ENCODE peak calls at places on chromosomes 4 and X, in ten cellular contexts. M is cardiac fibroblast, F is AG10803, H is lower lobe of right lung, B is foreskin fibroblast, G is NB4, D is upper lobe of left lung, P is body of pancreas, N is endodermal cell, Y is AG04450. L is an unnamed sample.

GRCh38 chrX:68292471-68292870 is 140.8 kb downstream of the OPHN1 start:
- DNase-seq in M (peak; percentile 9), F (no peak), H (no peak), B (peak; percentile 29), G (no peak), D (no peak), P (no peak), N (peak; percentile 43), Y (no peak), L (no peak)

GRCh38 chr4:88240297-88240714 is 44.1 kb downstream of the PPM1K start:
- DNase-seq in M (no peak), F (no peak), H (peak; percentile 68), B (no peak), G (no peak), D (peak; percentile 48), P (no peak), N (no peak), Y (no peak), L (no peak)

GRCh38 chrX:39398215-39398972 is 597.1 kb downstream of the MID1IP1 start:
- DNase-seq in M (no peak), F (no peak), H (peak; percentile 44), B (no peak), G (no peak), D (no peak), P (no peak), N (no peak), Y (no peak), L (no peak)

GRCh38 chr4:45442466-45442865 is 681.4 kb downstream of the GABRG1 start:
- DNase-seq in M (peak; percentile 1), F (no peak), H (no peak), B (no peak), G (peak; percentile 11), D (no peak), P (no peak), N (peak; percentile 54), Y (no peak), L (no peak)

GRCh38 chr4:57373971-57374370 is 263.8 kb upstream of the IGFBP7 start:
- DNase-seq in M (no peak), F (no peak), H (no peak), B (peak; percentile 33), G (no peak), D (no peak), P (no peak), N (no peak), Y (no peak), L (no peak)

GRCh38 chr4:185201983-185202962 is 1.5 kb downstream of the CFAP97 start:
- DNase-seq in M (peak; percentile 58), F (peak; percentile 38), H (no peak), B (peak; percentile 51), G (peak; percentile 55), D (no peak), P (no peak), N (no peak), Y (no peak), L (no peak)

GRCh38 chr4:160423879-160424451 is 1321.1 kb downstream of the RAPGEF2 start:
- DNase-seq in M (peak; percentile 11), F (no peak), H (no peak), B (no peak), G (peak; percentile 25), D (no peak), P (no peak), N (no peak), Y (no peak), L (peak; percentile 72)

GRCh38 chr4:97866821-97867556 is 276.3 kb downstream of the STPG2 start:
- DNase-seq in M (no peak), F (no peak), H (no peak), B (no peak), G (no peak), D (no peak), P (peak; percentile 28), N (no peak), Y (no peak), L (no peak)

GRCh38 chr4:94407846-94408245 is 43.9 kb upstream of the PDLIM5 start:
- DNase-seq in M (peak; percentile 55), F (peak; percentile 15), H (no peak), B (no peak), G (no peak), D (no peak), P (no peak), N (no peak), Y (no peak), L (peak; percentile 27)

GRCh38 chr4:73721901-73722300 is 18.5 kb upstream of the CXCL8 start:
- DNase-seq in M (peak; percentile 92), F (no peak), H (no peak), B (peak; percentile 76), G (no peak), D (no peak), P (no peak), N (no peak), Y (no peak), L (peak; percentile 73)

GRCh38 chr4:102299708-102300107 is 45.6 kb downstream of the SLC39A8 start:
- DNase-seq in M (peak; percentile 69), F (peak; percentile 61), H (peak; percentile 54), B (peak; percentile 63), G (peak; percentile 47), D (peak; percentile 36), P (no peak), N (peak; percentile 85), Y (no peak), L (peak; percentile 54)

GRCh38 chr4:1547863-1548637 is 136.1 kb downstream of the FAM53A start:
- DNase-seq in M (peak; percentile 67), F (no peak), H (no peak), B (no peak), G (no peak), D (no peak), P (no peak), N (no peak), Y (no peak), L (no peak)
- H3K4me3 ChIP-seq in M (no peak overlapping the region), F (no peak overlapping the region), H (peak overlapping the region; percentile 49), B (no peak overlapping the region), G (no peak overlapping the region), D (peak overlapping the region; percentile 39), P (no peak overlapping the region), N (no peak overlapping the region), Y (no peak overlapping the region), L (no peak overlapping the region)

DNA sequence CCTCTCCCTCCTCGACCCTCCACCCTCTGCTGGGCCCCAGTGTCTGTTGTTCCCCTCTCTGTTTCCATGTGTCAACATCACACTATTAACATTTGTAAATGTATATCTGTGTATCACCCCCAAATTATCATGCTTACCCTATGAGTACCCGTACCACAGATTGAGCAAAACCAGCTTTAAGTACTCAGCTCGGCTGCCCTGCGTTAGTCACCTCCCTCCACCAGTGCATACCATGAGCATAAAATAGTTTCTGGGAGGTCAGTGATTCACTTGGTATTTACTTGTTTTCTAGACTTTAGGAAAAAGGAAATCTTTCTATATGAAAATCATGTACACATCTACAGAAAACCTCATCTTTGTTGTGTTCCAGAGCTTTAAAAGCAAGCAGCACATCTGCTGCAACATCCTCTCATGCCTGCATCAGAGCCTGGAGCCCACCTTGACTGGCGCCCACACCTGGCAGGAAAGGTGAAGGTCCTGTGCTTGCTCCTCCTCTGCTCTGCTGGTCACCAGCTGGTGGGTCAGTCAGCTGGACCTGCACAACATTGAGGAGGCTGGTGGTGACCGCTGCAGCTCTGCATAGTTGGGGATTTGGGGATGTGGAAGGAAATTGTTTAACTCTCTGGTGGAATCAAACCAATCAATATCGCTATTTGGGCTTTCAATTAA is 214.4 kb upstream of the KLF3 start:
- DNase-seq in M (no peak), F (peak; percentile 45), H (no peak), B (peak; percentile 3), G (no peak), D (no peak), P (peak; percentile 49), N (peak; percentile 73), Y (no peak), L (no peak)
- TF ChIP-seq CTCF in M (no peak), F (no peak), H (no peak), B (no peak), G (no peak), D (no peak), P (no peak), N (peak; percentile 66), Y (no peak), L (no peak)

DNA sequence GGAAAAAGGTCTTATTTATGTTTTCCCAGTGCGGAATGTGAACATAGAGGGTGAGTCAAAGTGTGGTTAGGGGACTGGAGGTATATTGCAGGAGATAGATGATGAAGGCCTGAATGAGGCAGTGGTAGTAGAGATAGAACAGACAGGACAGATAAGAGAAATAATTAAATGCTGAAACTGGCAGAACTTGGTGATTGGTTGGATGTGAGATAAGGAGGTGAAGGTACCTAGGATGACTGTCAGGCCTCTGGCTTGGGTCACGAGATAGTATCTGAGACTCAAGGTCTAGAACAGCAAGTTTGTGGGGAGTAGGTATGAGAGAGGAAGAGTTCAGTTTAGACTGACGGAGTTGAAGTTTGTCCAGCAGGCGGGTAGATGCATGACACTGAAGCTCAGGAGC is 3.5 kb downstream of the MND1 start:
- DNase-seq in M (no peak), F (no peak), H (no peak), B (no peak), G (no peak), D (no peak), P (no peak), N (no peak), Y (no peak), L (no peak)
- H3K4me3 ChIP-seq in M (no peak overlapping the region), F (no peak overlapping the region), H (no peak overlapping the region), B (no peak overlapping the region), G (no peak overlapping the region), D (no peak overlapping the region), P (no peak overlapping the region), N (no peak overlapping the region), Y (no peak overlapping the region), L (no peak overlapping the region)

GRCh38 chr4:80204433-80204832 is 7.1 kb downstream of the PRDM8 start:
- DNase-seq in M (no peak), F (no peak), H (no peak), B (no peak), G (no peak), D (no peak), P (no peak), N (no peak), Y (no peak), L (no peak)

GRCh38 chr4:80199947-80200346 is 2.6 kb downstream of the PRDM8 start:
- DNase-seq in M (no peak), F (no peak), H (no peak), B (no peak), G (no peak), D (no peak), P (no peak), N (no peak), Y (no peak), L (no peak)

GRCh38 chr4:80202784-80203553 is 5.7 kb downstream of the PRDM8 start:
- DNase-seq in M (peak; percentile 20), F (no peak), H (peak; percentile 59), B (peak; percentile 65), G (peak; percentile 87), D (no peak), P (peak; percentile 40), N (peak; percentile 81), Y (no peak), L (no peak)

GRCh38 chr4:80201326-80202151 is 4.2 kb downstream of the PRDM8 start:
- DNase-seq in M (peak; percentile 35), F (peak; percentile 62), H (peak; percentile 65), B (peak; percentile 88), G (peak; percentile 93), D (peak; percentile 47), P (peak; percentile 38), N (peak; percentile 52), Y (no peak), L (no peak)

DNA sequence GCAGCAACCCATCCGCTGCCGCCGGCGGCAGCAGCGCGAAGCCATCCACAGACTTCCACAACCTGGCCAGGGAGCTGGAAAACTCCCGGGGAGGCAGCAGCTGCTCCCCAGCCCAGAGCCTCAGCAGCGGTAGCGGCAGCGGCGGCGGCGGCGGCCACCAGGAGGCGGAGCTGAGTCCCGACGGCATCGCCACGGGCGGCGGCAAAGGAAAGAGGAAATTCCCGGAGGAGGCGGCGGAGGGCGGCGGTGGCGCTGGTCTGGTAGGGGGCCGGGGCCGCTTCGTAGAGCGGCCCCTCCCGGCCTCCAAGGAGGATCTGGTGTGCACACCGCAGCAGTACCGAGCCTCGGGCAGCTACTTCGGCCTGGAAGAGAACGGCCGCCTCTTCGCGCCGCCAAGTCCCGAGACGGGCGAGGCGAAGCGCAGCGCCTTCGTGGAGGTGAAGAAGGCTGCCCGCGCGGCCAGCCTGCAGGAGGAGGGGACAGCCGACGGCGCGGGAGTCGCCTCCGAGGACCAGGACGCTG is 4.9 kb downstream of the PRDM8 start:
- DNase-seq in M (peak; percentile 74), F (peak; percentile 82), H (peak; percentile 90), B (peak; percentile 94), G (peak; percentile 89), D (peak; percentile 85), P (peak; percentile 88), N (peak; percentile 94), Y (no peak), L (peak; percentile 55)
- TF ChIP-seq CTCF in M (peak; percentile 45), F (peak; percentile 50), H (peak; percentile 88), B (peak; percentile 55), G (peak; percentile 21), D (peak; percentile 91), P (peak; percentile 89), N (peak; percentile 89), Y (peak; percentile 66), L (peak; percentile 65)

L was measured in brain microvascular endothelial cell.